ENCODE peak calls at places on chromosomes 12 and 14, in five cellular contexts. One of them, this sample, is unnamed.

GRCh38 chr12:10395390-10395998 is 5.7 kb upstream of the KLRK1 start:
- DNase-seq in NCI-H1092 treated with DMSO at 0.1 percent for 48 hours: no peak
- DNase-seq in LoVo: peak; percentile 79
- DNase-seq in heart left ventricle: no peak
- DNase-seq in T-cell: no peak
- DNase-seq in this sample: no peak

GRCh38 chr14:95185452-95186392 is 28.4 kb upstream of the DICER1 start:
- DNase-seq in NCI-H1092 treated with DMSO at 0.1 percent for 48 hours: no peak
- DNase-seq in LoVo: no peak
- DNase-seq in heart left ventricle: peak; percentile 74
- DNase-seq in T-cell: no peak
- DNase-seq in this sample: no peak

GRCh38 chr12:41151789-41152188 is 36.3 kb upstream of the PDZRN4 start:
- DNase-seq in NCI-H1092 treated with DMSO at 0.1 percent for 48 hours: no peak
- DNase-seq in LoVo: no peak
- DNase-seq in heart left ventricle: no peak
- DNase-seq in T-cell: no peak
- DNase-seq in this sample: no peak

GRCh38 chr12:121996945-121997612 is 24.6 kb upstream of the BCL7A start:
- DNase-seq in NCI-H1092 treated with DMSO at 0.1 percent for 48 hours: no peak
- DNase-seq in LoVo: no peak
- DNase-seq in heart left ventricle: no peak
- DNase-seq in T-cell: no peak
- DNase-seq in this sample: no peak

GRCh38 chr12:12549426-12549825 is 13.2 kb downstream of the DUSP16 start:
- DNase-seq in NCI-H1092 treated with DMSO at 0.1 percent for 48 hours: no peak
- DNase-seq in LoVo: no peak
- DNase-seq in heart left ventricle: no peak
- DNase-seq in T-cell: no peak
- DNase-seq in this sample: no peak

GRCh38 chr12:115140981-115141380 is 457.0 kb upstream of the TBX3 start:
- DNase-seq in NCI-H1092 treated with DMSO at 0.1 percent for 48 hours: no peak
- DNase-seq in LoVo: no peak
- DNase-seq in heart left ventricle: no peak
- DNase-seq in T-cell: no peak
- DNase-seq in this sample: no peak

GRCh38 chr14:104681689-104682074 is 7.7 kb upstream of the INF2 start:
- DNase-seq in NCI-H1092 treated with DMSO at 0.1 percent for 48 hours: no peak
- DNase-seq in LoVo: no peak
- DNase-seq in heart left ventricle: peak; percentile 93
- DNase-seq in T-cell: no peak
- DNase-seq in this sample: no peak

GRCh38 chr12:104473374-104473983 is 16.7 kb downstream of the CHST11 start:
- DNase-seq in NCI-H1092 treated with DMSO at 0.1 percent for 48 hours: no peak
- DNase-seq in LoVo: no peak
- DNase-seq in heart left ventricle: no peak
- DNase-seq in T-cell: no peak
- DNase-seq in this sample: no peak

GRCh38 chr12:87660987-87661769 is 368.0 kb downstream of the C12orf50 start:
- DNase-seq in NCI-H1092 treated with DMSO at 0.1 percent for 48 hours: no peak
- DNase-seq in LoVo: no peak
- DNase-seq in heart left ventricle: no peak
- DNase-seq in T-cell: no peak
- DNase-seq in this sample: no peak

GRCh38 chr12:62613092-62613491 is 146.5 kb downstream of the MON2 start:
- DNase-seq in NCI-H1092 treated with DMSO at 0.1 percent for 48 hours: no peak
- DNase-seq in LoVo: no peak
- DNase-seq in heart left ventricle: no peak
- DNase-seq in T-cell: no peak
- DNase-seq in this sample: no peak

GRCh38 chr12:13288501-13288900 is 92.0 kb downstream of the EMP1 start:
- DNase-seq in NCI-H1092 treated with DMSO at 0.1 percent for 48 hours: no peak
- DNase-seq in LoVo: no peak
- DNase-seq in heart left ventricle: no peak
- DNase-seq in T-cell: no peak
- DNase-seq in this sample: no peak

GRCh38 chr12:124938606-124939427 is 24.4 kb upstream of the UBC start:
- DNase-seq in NCI-H1092 treated with DMSO at 0.1 percent for 48 hours: no peak
- DNase-seq in LoVo: peak; percentile 89
- DNase-seq in heart left ventricle: peak; percentile 64
- DNase-seq in T-cell: peak; percentile 47
- DNase-seq in this sample: no peak

GRCh38 chr14:73795974-73796373 is 55.7 kb upstream of the PTGR2 start:
- DNase-seq in NCI-H1092 treated with DMSO at 0.1 percent for 48 hours: no peak
- DNase-seq in LoVo: peak; percentile 96
- DNase-seq in heart left ventricle: no peak
- DNase-seq in T-cell: no peak
- DNase-seq in this sample: no peak

GRCh38 chr12:12333407-12333831 is 16.6 kb downstream of the MANSC1 start:
- DNase-seq in NCI-H1092 treated with DMSO at 0.1 percent for 48 hours: peak; percentile 97
- DNase-seq in LoVo: peak; percentile 96
- DNase-seq in heart left ventricle: no peak
- DNase-seq in T-cell: no peak
- DNase-seq in this sample: no peak

GRCh38 chr12:47742253-47742825 is 16.3 kb downstream of the RAPGEF3 start:
- DNase-seq in NCI-H1092 treated with DMSO at 0.1 percent for 48 hours: peak; percentile 60
- DNase-seq in LoVo: peak; percentile 63
- DNase-seq in heart left ventricle: peak; percentile 51
- DNase-seq in T-cell: peak; percentile 56
- DNase-seq in this sample: peak; percentile 72

GRCh38 chr14:102811254-102811963 is 34.2 kb downstream of the TRAF3 start:
- DNase-seq in NCI-H1092 treated with DMSO at 0.1 percent for 48 hours: no peak
- DNase-seq in LoVo: no peak
- DNase-seq in heart left ventricle: no peak
- DNase-seq in T-cell: no peak
- DNase-seq in this sample: no peak

GRCh38 chr12:68406134-68406576 is 74.0 kb upstream of the MDM1 start:
- DNase-seq in NCI-H1092 treated with DMSO at 0.1 percent for 48 hours: peak; percentile 43
- DNase-seq in LoVo: peak; percentile 60
- DNase-seq in heart left ventricle: peak; percentile 93
- DNase-seq in T-cell: no peak
- DNase-seq in this sample: no peak

GRCh38 chr12:43104524-43104923 is 447.5 kb downstream of the ADAMTS20 start:
- DNase-seq in NCI-H1092 treated with DMSO at 0.1 percent for 48 hours: no peak
- DNase-seq in LoVo: no peak
- DNase-seq in heart left ventricle: no peak
- DNase-seq in T-cell: no peak
- DNase-seq in this sample: no peak

GRCh38 chr14:70555890-70556289 is 21.1 kb upstream of the ADAM20 start:
- DNase-seq in NCI-H1092 treated with DMSO at 0.1 percent for 48 hours: no peak
- DNase-seq in LoVo: peak; percentile 19
- DNase-seq in heart left ventricle: no peak
- DNase-seq in T-cell: no peak
- DNase-seq in this sample: no peak

GRCh38 chr14:101624579-101624978 is 63.3 kb downstream of the DIO3 start:
- DNase-seq in NCI-H1092 treated with DMSO at 0.1 percent for 48 hours: no peak
- DNase-seq in LoVo: no peak
- DNase-seq in heart left ventricle: no peak
- DNase-seq in T-cell: no peak
- DNase-seq in this sample: no peak

GRCh38 chr14:65824285-65824977 is 411.9 kb downstream of the FUT8 start:
- DNase-seq in NCI-H1092 treated with DMSO at 0.1 percent for 48 hours: peak; percentile 89
- DNase-seq in LoVo: peak; percentile 74
- DNase-seq in heart left ventricle: peak; percentile 41
- DNase-seq in T-cell: peak; percentile 48
- DNase-seq in this sample: peak; percentile 38

GRCh38 chr12:57454566-57455373 is at the start of gene INHBE:
- DNase-seq in NCI-H1092 treated with DMSO at 0.1 percent for 48 hours: no peak
- DNase-seq in LoVo: no peak
- DNase-seq in heart left ventricle: no peak
- DNase-seq in T-cell: no peak
- DNase-seq in this sample: no peak

This sample was measured in naive thymus-derived CD4-positive, alpha-beta T cell.